ENCODE peak calls at places on chromosomes 13 and 19, in eight cellular contexts. E is EL, X is GM13977, Y is NCI-H1436 treated with DMSO at 0.1 percent for 48 hours, M is midbrain, Z is NCI-H1092, N is GM03348, A is cardiac muscle cell. T is an unnamed sample.

GRCh38 chr19:29675650-29676186 is 10.5 kb downstream of the PLEKHF1 start:
- DNase-seq in E (no peak), X (peak; percentile 17), Y (no peak), M (peak; percentile 80), Z (no peak), N (no peak), A (no peak), T (no peak)

GRCh38 chr19:17681505-17682125 is 6.5 kb downstream of the UNC13A start:
- DNase-seq in E (peak; percentile 45), X (peak; percentile 70), Y (no peak), M (no peak), Z (no peak), N (peak; percentile 74), A (peak; percentile 58), T (no peak)

GRCh38 chr13:27712421-27712820 is 79.9 kb upstream of the GSX1 start:
- DNase-seq in E (no peak), X (peak; percentile 19), Y (no peak), M (no peak), Z (peak; percentile 5), N (peak; percentile 22), A (peak; percentile 38), T (no peak)

GRCh38 chr13:52652980-52653303 is 306 bp downstream of the SUGT1 start:
- DNase-seq in E (no peak), X (peak; percentile 26), Y (no peak), M (no peak), Z (no peak), N (peak; percentile 48), A (no peak), T (no peak)

GRCh38 chr19:801861-802496 is 4.7 kb downstream of the PTBP1 start:
- DNase-seq in E (no peak), X (no peak), Y (no peak), M (no peak), Z (no peak), N (peak; percentile 75), A (peak; percentile 77), T (no peak)

GRCh38 chr13:93603043-93603442 is 376.4 kb downstream of the GPC6 start:
- DNase-seq in E (peak; percentile 91), X (no peak), Y (no peak), M (no peak), Z (no peak), N (peak; percentile 52), A (peak; percentile 90), T (peak; percentile 60)

GRCh38 chr19:3099347-3100145 is 5.4 kb downstream of the GNA11 start:
- DNase-seq in E (no peak), X (no peak), Y (no peak), M (no peak), Z (no peak), N (no peak), A (no peak), T (no peak)

GRCh38 chr13:28475916-28476725 is 18.8 kb downstream of the FLT1 start:
- DNase-seq in E (peak; percentile 90), X (no peak), Y (no peak), M (no peak), Z (no peak), N (peak; percentile 66), A (peak; percentile 94), T (no peak)

GRCh38 chr13:99656843-99657506 is 155.7 kb downstream of the TM9SF2 start:
- DNase-seq in E (no peak), X (no peak), Y (no peak), M (no peak), Z (no peak), N (no peak), A (no peak), T (no peak)

GRCh38 chr19:3304871-3305423 is 61.4 kb upstream of the NFIC start:
- DNase-seq in E (peak; percentile 64), X (peak; percentile 87), Y (peak; percentile 13), M (peak; percentile 78), Z (peak; percentile 55), N (peak; percentile 81), A (peak; percentile 77), T (peak; percentile 72)

GRCh38 chr13:81017525-81018152 is 676.7 kb upstream of the SPRY2 start:
- DNase-seq in E (peak; percentile 23), X (peak; percentile 29), Y (peak; percentile 13), M (peak; percentile 65), Z (peak; percentile 21), N (peak; percentile 56), A (peak; percentile 70), T (no peak)

GRCh38 chr13:59734393-59734792 is 429.3 kb downstream of the DIAPH3 start:
- DNase-seq in E (no peak), X (peak; percentile 65), Y (no peak), M (no peak), Z (no peak), N (no peak), A (no peak), T (no peak)

GRCh38 chr13:70613295-70613694 is 505.0 kb upstream of the KLHL1 start:
- DNase-seq in E (no peak), X (no peak), Y (no peak), M (no peak), Z (no peak), N (no peak), A (peak; percentile 0), T (no peak)

GRCh38 chr19:56347163-56347778 is 32.6 kb upstream of the ZSCAN5A start:
- DNase-seq in E (no peak), X (no peak), Y (no peak), M (no peak), Z (no peak), N (no peak), A (no peak), T (no peak)

GRCh38 chr19:6751189-6751588 is 11.7 kb downstream of the TRIP10 start:
- DNase-seq in E (no peak), X (no peak), Y (no peak), M (no peak), Z (no peak), N (no peak), A (no peak), T (no peak)

GRCh38 chr19:28393574-28394336 is 819.2 kb downstream of the UQCRFS1 start:
- DNase-seq in E (peak; percentile 48), X (no peak), Y (no peak), M (no peak), Z (no peak), N (no peak), A (no peak), T (no peak)

GRCh38 chr19:46898731-46899130 is 37.9 kb downstream of the ARHGAP35 start:
- DNase-seq in E (peak; percentile 56), X (no peak), Y (no peak), M (peak; percentile 63), Z (no peak), N (peak; percentile 60), A (peak; percentile 80), T (no peak)

GRCh38 chr13:113275387-113275786 is 21.7 kb upstream of the LAMP1 start:
- DNase-seq in E (peak; percentile 70), X (peak; percentile 31), Y (no peak), M (no peak), Z (peak; percentile 17), N (peak; percentile 70), A (peak; percentile 68), T (no peak)

GRCh38 chr19:5973376-5973775 is 4.6 kb downstream of the RANBP3 start:
- DNase-seq in E (no peak), X (no peak), Y (no peak), M (no peak), Z (no peak), N (no peak), A (no peak), T (no peak)

GRCh38 chr13:73772449-73773186 is 361.6 kb downstream of the KLF12 start:
- DNase-seq in E (no peak), X (no peak), Y (no peak), M (no peak), Z (no peak), N (no peak), A (no peak), T (no peak)

GRCh38 chr19:6414033-6414643 is 10.5 kb downstream of the KHSRP start:
- DNase-seq in E (no peak), X (peak; percentile 14), Y (no peak), M (no peak), Z (no peak), N (no peak), A (no peak), T (no peak)

GRCh38 chr13:54004026-54004699 is 975.5 kb downstream of the OLFM4 start:
- DNase-seq in E (no peak), X (no peak), Y (no peak), M (no peak), Z (no peak), N (no peak), A (no peak), T (no peak)

GRCh38 chr19:18427752-18428131 is 8.5 kb downstream of the SSBP4 start:
- DNase-seq in E (no peak), X (no peak), Y (no peak), M (no peak), Z (no peak), N (no peak), A (no peak), T (no peak)

GRCh38 chr19:42251572-42251990 is 3.3 kb downstream of the ERF start:
- DNase-seq in E (no peak), X (no peak), Y (no peak), M (no peak), Z (no peak), N (no peak), A (no peak), T (no peak)

GRCh38 chr19:2039082-2039958 is 11.7 kb downstream of the MKNK2 start:
- DNase-seq in E (no peak), X (no peak), Y (no peak), M (no peak), Z (no peak), N (no peak), A (no peak), T (no peak)

T was measured in right atrium auricular region.